ENCODE peak calls at places on chromosomes 4 and X, in ten cellular contexts. I is GM13976; G is glutamatergic neuron; E is endodermal cell; T is substantia nigra; S is T follicular helper cell; R is tibial artery; Y is WTC11; C is central memory CD8-positive, alpha-beta T cell; V is brain pericyte. O is an unnamed sample.

GRCh38 chr4:1200425-1201035 is 28.1 kb upstream of the SPON2 start:
- DNase-seq in I (no peak), G (no peak), E (peak), T (no peak), S (no peak), R (peak), Y (peak), C (peak), V (peak), O (peak)

GRCh38 chr4:103915224-103915869 is 195.6 kb upstream of the TACR3 start:
- DNase-seq in I (peak), G (no peak), E (no peak), T (no peak), S (no peak), R (no peak), Y (no peak), C (no peak), V (no peak), O (no peak)

GRCh38 chr4:11698846-11699590 is 270.3 kb upstream of the HS3ST1 start:
- DNase-seq in I (no peak), G (no peak), E (no peak), T (no peak), S (no peak), R (no peak), Y (no peak), C (no peak), V (no peak), O (no peak)

GRCh38 chr4:113869743-113870375 is 108.3 kb upstream of the CAMK2D start:
- DNase-seq in I (peak), G (no peak), E (no peak), T (no peak), S (no peak), R (no peak), Y (no peak), C (no peak), V (no peak), O (no peak)

GRCh38 chrX:54695816-54696487 is 102.1 kb downstream of the ITIH6 start:
- DNase-seq in I (peak), G (no peak), E (no peak), T (no peak), S (no peak), R (no peak), Y (no peak), C (no peak), V (no peak), O (no peak)

GRCh38 chr4:3313139-3313538 is 20.3 kb downstream of the RGS12 start:
- DNase-seq in I (no peak), G (no peak), E (peak), T (no peak), S (no peak), R (no peak), Y (no peak), C (no peak), V (no peak), O (no peak)

GRCh38 chrX:123399709-123400108 is 215.6 kb downstream of the GRIA3 start:
- DNase-seq in I (no peak), G (no peak), E (no peak), T (no peak), S (no peak), R (no peak), Y (no peak), C (no peak), V (no peak), O (no peak)

GRCh38 chr4:19783667-19784223 is 468.0 kb upstream of the SLIT2 start:
- DNase-seq in I (no peak), G (no peak), E (no peak), T (no peak), S (no peak), R (no peak), Y (no peak), C (no peak), V (no peak), O (no peak)

GRCh38 chrX:39734174-39734776 is 363.5 kb downstream of the BCOR start:
- DNase-seq in I (no peak), G (no peak), E (no peak), T (no peak), S (no peak), R (no peak), Y (no peak), C (no peak), V (no peak), O (no peak)

GRCh38 chr4:70365479-70365878 is 4.9 kb downstream of the SMR3A start:
- DNase-seq in I (no peak), G (no peak), E (no peak), T (no peak), S (no peak), R (no peak), Y (no peak), C (no peak), V (no peak), O (no peak)

GRCh38 chr4:185874516-185875230 is 62.7 kb upstream of the SORBS2 start:
- DNase-seq in I (no peak), G (no peak), E (no peak), T (no peak), S (no peak), R (no peak), Y (no peak), C (no peak), V (no peak), O (no peak)

GRCh38 chr4:52996261-52997131 is 134.4 kb downstream of the RASL11B start:
- DNase-seq in I (no peak), G (no peak), E (no peak), T (no peak), S (no peak), R (peak), Y (no peak), C (no peak), V (no peak), O (no peak)

GRCh38 chr4:156228706-156229105 is 275.0 kb upstream of the CTSO start:
- DNase-seq in I (no peak), G (no peak), E (no peak), T (no peak), S (no peak), R (no peak), Y (no peak), C (no peak), V (no peak), O (no peak)

GRCh38 chr4:88418411-88418810 is 38.5 kb upstream of the HERC5 start:
- DNase-seq in I (no peak), G (no peak), E (no peak), T (no peak), S (no peak), R (no peak), Y (no peak), C (no peak), V (peak), O (no peak)

GRCh38 chr4:10205223-10205622 is 88.6 kb upstream of the WDR1 start:
- DNase-seq in I (no peak), G (no peak), E (no peak), T (no peak), S (no peak), R (no peak), Y (no peak), C (no peak), V (no peak), O (no peak)

GRCh38 chr4:525660-526059 is 26.6 kb downstream of the PIGG start:
- DNase-seq in I (no peak), G (no peak), E (no peak), T (no peak), S (no peak), R (no peak), Y (no peak), C (no peak), V (no peak), O (no peak)

GRCh38 chrX:141341341-141341740 is 99.0 kb upstream of the SPANXC start:
- DNase-seq in I (no peak), G (no peak), E (no peak), T (no peak), S (no peak), R (no peak), Y (no peak), C (no peak), V (no peak), O (no peak)

GRCh38 chr4:75895744-75896314 is 6.4 kb downstream of the PPEF2 start:
- DNase-seq in I (peak), G (no peak), E (peak), T (no peak), S (no peak), R (no peak), Y (no peak), C (no peak), V (no peak), O (peak)